ENCODE peak calls at places on chromosomes 1 and 21, in seven cellular contexts. Y is spleen, D is heart left ventricle, F is cardiac fibroblast, B is right atrium auricular region, C is NT2/D1, G is heart right ventricle. A is an unnamed sample.

GRCh38 chr21:18529253-18529652 is 125.7 kb upstream of the TMPRSS15 start:
- DNase-seq in C (no peak), D (no peak), G (no peak), F (peak), Y (no peak), B (no peak), A (peak)

GRCh38 chr1:244010191-244010590 is 40.9 kb upstream of the ZBTB18 start:
- DNase-seq in B (no peak), F (no peak), C (no peak), G (no peak), Y (no peak), D (no peak), A (no peak)

GRCh38 chr1:52141513-52142219 is at the start of gene ZFYVE9:
- DNase-seq in F (peak), G (peak), C (peak), D (peak), B (peak), Y (peak), A (no peak)

GRCh38 chr1:6412896-6413295 is 6.8 kb downstream of the HES2 start:
- DNase-seq in F (no peak), G (no peak), Y (no peak), B (no peak), D (no peak), C (no peak), A (no peak)

GRCh38 chr1:43288785-43289466 is 3.5 kb upstream of the C1orf210 start:
- DNase-seq in B (no peak), F (no peak), Y (no peak), G (no peak), C (no peak), D (peak), A (no peak)

GRCh38 chr1:224894915-224895314 is 34.6 kb upstream of the DNAH14 start:
- DNase-seq in G (no peak), Y (no peak), C (peak), D (no peak), B (no peak), F (no peak), A (no peak)

GRCh38 chr1:40583980-40584379 is 52.5 kb downstream of the ZNF684 start:
- DNase-seq in C (no peak), G (no peak), Y (no peak), D (no peak), B (no peak), F (no peak), A (no peak)

GRCh38 chr1:197915797-197916686 is 1.1 kb upstream of the LHX9 start:
- DNase-seq in F (peak), G (peak), D (peak), B (no peak), Y (peak), C (peak), A (no peak)

GRCh38 chr1:67144696-67145095 is 9.9 kb upstream of the C1orf141 start:
- DNase-seq in D (no peak), B (no peak), F (peak), Y (no peak), G (no peak), C (no peak), A (no peak)

GRCh38 chr1:31669786-31670582 is 25.3 kb upstream of the PEF1 start:
- DNase-seq in D (peak), B (peak), Y (no peak), F (peak), C (no peak), G (peak), A (no peak)

GRCh38 chr1:211537253-211537652 is 41.7 kb downstream of the SLC30A1 start:
- DNase-seq in Y (no peak), C (no peak), F (peak), D (no peak), B (no peak), G (no peak), A (no peak)

GRCh38 chr1:20417581-20417980 is 68.4 kb downstream of the CAMK2N1 start:
- DNase-seq in G (no peak), C (no peak), Y (no peak), B (no peak), F (no peak), D (no peak), A (no peak)

GRCh38 chr1:161727343-161727924 is 6.1 kb downstream of the FCRLB start:
- DNase-seq in F (peak), C (no peak), Y (no peak), D (no peak), B (no peak), G (no peak), A (peak)

GRCh38 chr1:8925960-8926359 is 19.7 kb upstream of the CA6 start:
- DNase-seq in D (no peak), G (no peak), C (no peak), F (no peak), Y (no peak), B (no peak), A (no peak)

GRCh38 chr1:67687649-67688048 is 2.6 kb downstream of the GADD45A start:
- DNase-seq in B (no peak), C (no peak), G (no peak), D (no peak), F (peak), Y (no peak), A (peak)

GRCh38 chr1:23797478-23798448 is 2.8 kb downstream of the GALE start:
- DNase-seq in G (no peak), Y (peak), C (no peak), B (no peak), D (no peak), F (no peak), A (no peak)

GRCh38 chr1:23799255-23799569 is 1.3 kb downstream of the GALE start:
- DNase-seq in F (no peak), Y (no peak), D (no peak), G (no peak), C (no peak), B (no peak), A (no peak)

GRCh38 chr1:23799570-23800395 is 771 bp downstream of the GALE start:
- DNase-seq in C (no peak), B (no peak), Y (peak), F (peak), G (peak), D (peak), A (no peak)

GRCh38 chr1:23800396-23801337 is at the start of gene GALE:
- DNase-seq in D (peak), Y (peak), F (peak), G (peak), C (no peak), B (peak), A (peak)

GRCh38 chr1:23798662-23799142 is 1.9 kb downstream of the GALE start:
- DNase-seq in C (no peak), G (no peak), B (no peak), D (no peak), F (no peak), Y (peak), A (no peak)
- H3K4me3 ChIP-seq in C (no peak), G (no peak), B (no peak), D (peak), F (no peak), Y (no peak), A (no peak)

DNA sequence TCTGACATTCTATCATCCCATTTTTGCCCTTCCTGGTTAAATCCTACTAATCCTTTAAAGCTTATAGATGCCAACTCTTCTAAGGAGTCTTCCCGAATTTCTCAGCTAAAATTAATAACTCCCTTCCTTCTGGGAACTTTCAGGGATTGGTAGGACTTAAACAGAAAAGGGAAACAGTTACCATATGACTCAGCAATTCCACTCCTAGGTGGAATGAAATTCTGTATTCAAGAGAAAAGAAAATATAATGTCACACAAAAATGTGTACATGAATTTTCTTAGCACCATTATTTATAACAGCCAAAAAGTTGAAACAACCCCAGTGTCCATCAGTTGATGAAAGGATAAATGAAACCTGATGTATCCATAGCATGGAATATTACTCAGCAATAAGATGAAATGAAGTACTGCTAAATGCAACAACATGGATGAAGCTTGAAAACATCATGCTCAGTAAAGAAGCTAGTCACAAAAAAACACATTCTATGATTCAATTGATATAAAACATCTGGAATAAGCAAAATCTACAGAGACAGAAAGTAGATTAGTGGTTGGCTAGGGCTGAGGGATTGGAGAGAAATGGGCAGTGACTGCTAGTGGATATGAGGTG is 15.4 kb downstream of the EEIG2 start:
- DNase-seq in Y (no peak), G (no peak), F (peak), B (no peak), C (no peak), D (no peak), A (no peak)
- H3K4me3 ChIP-seq in Y (no peak), G (no peak), F (no peak), B (no peak), C (no peak), D (no peak), A (no peak)

GRCh38 chr1:109622103-109622892 is 2.7 kb downstream of the AMPD2 start:
- DNase-seq in Y (no peak), D (no peak), F (no peak), C (no peak), B (peak), G (no peak), A (no peak)
- H3K4me3 ChIP-seq in Y (peak), D (peak), F (peak), C (no peak), B (no peak), G (no peak), A (peak)

GRCh38 chr1:226659136-226659535 is 79.9 kb downstream of the ITPKB start:
- DNase-seq in G (no peak), Y (peak), F (no peak), C (no peak), B (no peak), D (no peak), A (no peak)

GRCh38 chr1:226656601-226657277 is 82.3 kb downstream of the ITPKB start:
- DNase-seq in C (no peak), D (peak), Y (peak), F (peak), G (no peak), B (no peak), A (peak)

GRCh38 chr1:226658538-226659125 is 80.5 kb downstream of the ITPKB start:
- DNase-seq in Y (peak), D (no peak), G (no peak), B (no peak), C (no peak), F (no peak), A (no peak)

GRCh38 chr1:226659641-226660040 is 79.4 kb downstream of the ITPKB start:
- DNase-seq in C (no peak), F (no peak), D (peak), Y (peak), G (no peak), B (no peak), A (no peak)

DNA sequence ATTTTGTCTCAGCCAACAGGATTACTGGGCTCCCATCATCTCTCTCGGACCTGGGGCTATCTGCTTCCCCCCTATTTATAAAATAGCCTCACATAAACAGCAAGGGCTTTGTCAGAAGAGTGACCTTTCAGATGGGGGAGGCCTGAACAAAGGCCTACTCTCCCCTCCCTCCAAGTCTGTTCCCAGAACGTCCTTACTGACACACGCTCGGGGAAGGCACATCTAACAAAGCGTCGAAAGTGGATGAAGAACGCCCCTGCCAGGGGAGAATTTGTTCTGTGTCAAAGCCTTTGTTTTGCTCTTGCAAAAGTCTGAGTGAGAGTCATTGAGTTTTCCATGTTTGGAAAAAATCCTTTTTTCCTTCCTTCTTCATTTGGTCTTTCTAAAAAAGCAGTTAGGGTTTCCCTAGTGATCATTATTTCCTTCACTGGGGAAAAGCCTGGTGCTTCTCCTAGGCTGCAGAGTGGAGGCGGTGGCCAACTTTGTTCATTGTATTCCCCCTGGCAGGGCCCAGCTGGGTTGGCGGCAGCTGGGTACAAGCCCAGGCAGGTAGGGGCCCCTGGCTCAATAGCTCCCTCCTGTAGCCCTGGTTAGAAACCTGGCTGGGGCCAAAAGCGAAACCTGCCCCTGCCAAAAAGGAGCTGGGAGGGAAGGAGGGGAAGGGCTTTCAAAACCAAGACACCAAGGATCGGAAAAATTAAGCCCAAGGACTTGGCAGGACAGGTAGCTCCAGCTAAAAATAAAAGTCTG is 81.1 kb downstream of the ITPKB start:
- DNase-seq in D (peak), B (no peak), F (no peak), Y (peak), G (no peak), C (no peak), A (no peak)
- H3K4me3 ChIP-seq in D (no peak), B (no peak), F (no peak), Y (no peak), G (no peak), C (no peak), A (no peak)

GRCh38 chr1:22041505-22041904 is 11.0 kb upstream of the CDC42 start:
- DNase-seq in G (no peak), C (no peak), D (no peak), B (no peak), Y (peak), F (no peak), A (no peak)
- H3K4me3 ChIP-seq in G (no peak), C (no peak), D (no peak), B (no peak), Y (no peak), F (no peak), A (no peak)

A was measured in skeletal muscle cell.